ENCODE peak calls at places on chromosomes 4 and X, in ten cellular contexts. F is HFFc6, Y is heart right ventricle, X is GM06990, R is PC-9, G is BJ, J is epithelial cell of proximal tubule, C is cardiac fibroblast, L is epithelial cell of esophagus, T is tibial artery. N is an unnamed sample.
A peak's percentile ranks its signal among the peaks of the same experiment; 100 is the strongest.

GRCh38 chrX:11381464-11381863 is 88.3 kb downstream of the AMELX start:
- DNase-seq in Y (no peak), X (peak; percentile 1), C (peak; percentile 79), L (peak; percentile 53), J (no peak), F (peak; percentile 41), G (no peak), T (peak; percentile 50), R (peak; percentile 1), N (peak; percentile 65)

GRCh38 chr4:159271857-159272256 is 169.0 kb downstream of the RAPGEF2 start:
- DNase-seq in F (no peak), J (no peak), G (no peak), X (no peak), R (no peak), L (no peak), T (no peak), Y (no peak), C (no peak), N (no peak)

GRCh38 chr4:76659103-76659490 is 224.1 kb downstream of the SHROOM3 start:
- DNase-seq in R (no peak), T (no peak), G (no peak), Y (no peak), J (no peak), L (no peak), X (no peak), F (peak; percentile 53), C (no peak), N (no peak)

GRCh38 chr4:26001816-26002215 is 87.8 kb downstream of the SMIM20 start:
- DNase-seq in L (no peak), Y (no peak), F (no peak), X (no peak), R (no peak), C (no peak), T (no peak), G (no peak), J (no peak), N (no peak)

GRCh38 chr4:147984778-147985138 is 252.9 kb downstream of the ARHGAP10 start:
- DNase-seq in J (no peak), T (no peak), Y (no peak), G (no peak), R (no peak), C (no peak), L (no peak), F (no peak), X (no peak), N (no peak)

GRCh38 chr4:184695178-184695896 is 38.6 kb downstream of the CENPU start:
- DNase-seq in F (no peak), T (no peak), X (no peak), J (no peak), G (no peak), R (no peak), L (peak; percentile 92), C (peak; percentile 14), Y (no peak), N (no peak)

GRCh38 chrX:137031039-137031438 is 2.8 kb downstream of the GPR101 start:
- DNase-seq in X (no peak), T (no peak), J (no peak), G (no peak), C (no peak), R (no peak), L (no peak), F (no peak), Y (no peak), N (no peak)

GRCh38 chr4:144557404-144557803 is 88.6 kb upstream of the HHIP start:
- DNase-seq in G (no peak), J (no peak), L (no peak), T (no peak), F (peak; percentile 21), C (peak; percentile 58), Y (no peak), X (no peak), R (no peak), N (no peak)

GRCh38 chr4:170134821-170135220 is 45.1 kb upstream of the AADAT start:
- DNase-seq in Y (no peak), G (no peak), F (no peak), C (no peak), L (no peak), R (no peak), J (no peak), X (no peak), T (no peak), N (no peak)

GRCh38 chr4:114727426-114727825 is 128.8 kb downstream of the UGT8 start:
- DNase-seq in Y (no peak), G (no peak), R (no peak), T (no peak), J (no peak), F (no peak), C (no peak), X (no peak), L (no peak), N (no peak)

DNA sequence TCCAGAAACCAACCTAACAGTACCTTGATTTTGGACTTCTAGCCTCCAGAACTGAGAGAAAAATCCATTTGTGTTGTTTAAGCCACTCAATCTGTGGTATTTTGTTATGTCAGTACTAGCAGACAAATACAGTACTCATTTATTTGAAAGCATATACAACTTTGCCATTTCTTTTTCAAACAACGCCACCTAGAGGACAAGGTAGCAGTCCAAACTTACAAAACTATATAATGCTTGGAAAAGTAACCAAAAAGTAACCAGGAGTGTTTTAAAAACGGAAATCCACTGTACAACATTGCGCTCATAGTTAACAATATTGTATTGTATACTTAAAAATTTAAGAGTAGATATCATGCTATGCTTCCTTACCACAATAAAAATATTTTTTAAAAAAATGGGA is 37.0 kb upstream of the FGF13 start:
- DNase-seq in Y (no peak), J (no peak), C (peak; percentile 7), G (no peak), T (no peak), X (no peak), R (no peak), L (peak; percentile 32), F (no peak), N (peak; percentile 11)
- TF ChIP-seq CTCF in Y (peak; percentile 40), J (peak; percentile 52), C (peak; percentile 23), G (peak; percentile 33), T (peak; percentile 35), X (peak; percentile 55), R (peak; percentile 72), L (peak; percentile 46), F (peak; percentile 70), N (peak; percentile 22)

DNA sequence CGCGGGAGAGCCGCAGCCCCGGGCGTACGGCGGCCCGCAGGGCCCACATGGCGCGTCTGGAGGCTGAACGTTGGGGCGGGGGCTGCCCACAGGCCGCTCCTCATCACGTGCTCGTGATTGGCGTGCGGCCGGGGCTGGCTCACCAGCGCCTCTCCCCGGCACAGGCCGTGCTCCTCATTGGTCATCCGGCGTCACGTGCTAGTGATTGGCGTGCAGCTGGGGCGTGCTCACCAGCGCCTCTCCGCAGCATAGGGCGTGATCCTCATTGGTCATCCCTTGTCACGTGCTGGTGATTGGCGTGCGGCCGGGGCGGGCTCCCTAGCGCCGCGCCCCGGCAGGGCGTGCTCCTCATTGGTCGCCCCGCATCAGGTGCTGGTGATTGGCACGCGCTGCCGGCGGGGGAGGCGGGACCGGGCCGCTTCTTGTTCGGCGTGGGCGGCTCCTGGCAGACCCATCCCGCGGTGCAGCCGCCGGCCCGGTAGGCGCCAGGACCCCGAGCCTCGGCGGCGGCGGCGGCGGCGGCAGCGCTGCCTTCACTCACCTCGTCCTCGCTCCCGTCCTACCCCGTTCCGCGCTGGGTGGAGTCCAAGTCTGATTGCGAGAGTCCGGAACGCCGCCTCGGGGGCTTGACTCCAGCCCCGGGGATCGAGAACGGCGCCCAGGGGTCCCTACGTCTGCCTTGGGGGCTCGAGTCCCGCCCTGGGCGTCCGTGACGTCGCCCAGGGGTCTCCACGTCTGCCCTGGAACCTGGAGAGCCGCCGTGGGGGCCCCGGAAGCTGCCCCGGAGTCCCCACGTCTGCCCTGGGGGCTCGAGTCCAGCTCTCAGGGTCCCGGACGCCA is at the start of gene GTPBP6:
- DNase-seq in J (peak; percentile 83), L (peak; percentile 100), C (peak; percentile 100), T (peak; percentile 99), X (peak; percentile 100), Y (peak; percentile 99), G (peak; percentile 98), F (peak; percentile 100), R (peak; percentile 97), N (peak; percentile 98)
- TF ChIP-seq CTCF in J (no peak), L (peak; percentile 15), C (peak; percentile 12), T (peak; percentile 28), X (peak; percentile 30), Y (no peak), G (peak; percentile 42), F (peak; percentile 69), R (no peak), N (no peak)

GRCh38 chrX:13764765-13765164 is 30.2 kb downstream of the OFD1 start:
- DNase-seq in X (no peak), J (no peak), G (no peak), Y (no peak), T (no peak), F (no peak), R (no peak), C (peak; percentile 12), L (no peak), N (no peak)
- TF ChIP-seq CTCF in X (no peak), J (peak; percentile 25), G (no peak), Y (peak; percentile 29), T (no peak), F (peak; percentile 20), R (no peak), C (peak; percentile 11), L (peak; percentile 16), N (no peak)

GRCh38 chrX:140091276-140091886 is 126.1 kb upstream of the CXorf66 start:
- DNase-seq in Y (peak; percentile 21), T (no peak), F (no peak), C (no peak), X (peak; percentile 3), L (peak; percentile 1), J (no peak), G (no peak), R (no peak), N (no peak)
- TF ChIP-seq CTCF in Y (no peak), T (no peak), F (no peak), C (no peak), X (no peak), L (no peak), J (no peak), G (no peak), R (no peak), N (no peak)

GRCh38 chr4:41258783-41259182 is 2.1 kb downstream of the UCHL1 start:
- DNase-seq in J (peak; percentile 33), T (no peak), R (peak; percentile 45), L (peak; percentile 63), Y (no peak), C (peak; percentile 74), G (peak; percentile 45), X (no peak), F (peak; percentile 66), N (peak; percentile 35)
- TF ChIP-seq CTCF in J (peak; percentile 66), T (peak; percentile 34), R (peak; percentile 51), L (peak; percentile 50), Y (peak; percentile 22), C (peak; percentile 36), G (peak; percentile 71), X (peak; percentile 23), F (peak; percentile 63), N (peak; percentile 10)